ENCODE peak calls at places on chromosomes 6 and 20, in six cellular contexts. S is HepG2, O is H1, T is K562, H is GM12891, Z is GM12878. N is an unnamed sample.

GRCh38 chr6:30834643-30835042 is 49.7 kb upstream of the DDR1 start:
- DNase-seq in T (no peak), O (no peak), S (no peak), H (no peak), Z (no peak), N (no peak)

GRCh38 chr6:88662163-88662580 is 301.2 kb downstream of the RNGTT start:
- DNase-seq in H (no peak), O (no peak), S (peak; percentile 60), T (no peak), Z (peak; percentile 89), N (no peak)

GRCh38 chr20:51688600-51688999 is 79.6 kb downstream of the ATP9A start:
- DNase-seq in H (no peak), T (no peak), S (no peak), O (no peak), Z (no peak), N (no peak)

GRCh38 chr6:149014631-149015171 is 267.9 kb downstream of the UST start:
- DNase-seq in T (no peak), O (peak; percentile 80), H (no peak), Z (no peak), S (no peak), N (no peak)

GRCh38 chr20:50189681-50190250 is 864 bp upstream of the CEBPB start:
- DNase-seq in O (no peak), S (peak; percentile 79), T (peak; percentile 41), Z (no peak), H (no peak), N (no peak)

GRCh38 chr6:72650081-72650745 is 28.3 kb downstream of the KCNQ5 start:
- DNase-seq in T (no peak), S (no peak), H (no peak), O (no peak), Z (no peak), N (no peak)

GRCh38 chr6:73528897-73529296 is 8.1 kb upstream of the EEF1A1 start:
- DNase-seq in Z (no peak), T (peak; percentile 86), H (no peak), S (no peak), O (no peak), N (no peak)

GRCh38 chr20:59240006-59240405 is 60.4 kb upstream of the EDN3 start:
- DNase-seq in Z (no peak), H (no peak), O (no peak), S (no peak), T (no peak), N (no peak)

GRCh38 chr6:30883743-30884520 is at the start of gene DDR1:
- DNase-seq in S (peak; percentile 38), O (no peak), T (peak; percentile 93), H (peak; percentile 77), Z (no peak), N (peak; percentile 78)

GRCh38 chr20:25224941-25225340 is 22.9 kb upstream of the PYGB start:
- DNase-seq in T (no peak), Z (no peak), S (no peak), H (no peak), O (no peak), N (no peak)

GRCh38 chr6:119110601-119111548 is 32.4 kb upstream of the FAM184A start:
- DNase-seq in H (no peak), O (no peak), S (peak; percentile 69), Z (peak; percentile 28), T (peak; percentile 79), N (no peak)

GRCh38 chr6:56595490-56596122 is 47.1 kb downstream of the DST start:
- DNase-seq in O (no peak), S (peak; percentile 43), H (no peak), T (peak; percentile 67), Z (peak; percentile 31), N (no peak)

GRCh38 chr6:49923826-49924225 is 40.1 kb downstream of the DEFB114 start:
- DNase-seq in O (no peak), S (no peak), Z (no peak), H (no peak), T (peak; percentile 45), N (no peak)

DNA sequence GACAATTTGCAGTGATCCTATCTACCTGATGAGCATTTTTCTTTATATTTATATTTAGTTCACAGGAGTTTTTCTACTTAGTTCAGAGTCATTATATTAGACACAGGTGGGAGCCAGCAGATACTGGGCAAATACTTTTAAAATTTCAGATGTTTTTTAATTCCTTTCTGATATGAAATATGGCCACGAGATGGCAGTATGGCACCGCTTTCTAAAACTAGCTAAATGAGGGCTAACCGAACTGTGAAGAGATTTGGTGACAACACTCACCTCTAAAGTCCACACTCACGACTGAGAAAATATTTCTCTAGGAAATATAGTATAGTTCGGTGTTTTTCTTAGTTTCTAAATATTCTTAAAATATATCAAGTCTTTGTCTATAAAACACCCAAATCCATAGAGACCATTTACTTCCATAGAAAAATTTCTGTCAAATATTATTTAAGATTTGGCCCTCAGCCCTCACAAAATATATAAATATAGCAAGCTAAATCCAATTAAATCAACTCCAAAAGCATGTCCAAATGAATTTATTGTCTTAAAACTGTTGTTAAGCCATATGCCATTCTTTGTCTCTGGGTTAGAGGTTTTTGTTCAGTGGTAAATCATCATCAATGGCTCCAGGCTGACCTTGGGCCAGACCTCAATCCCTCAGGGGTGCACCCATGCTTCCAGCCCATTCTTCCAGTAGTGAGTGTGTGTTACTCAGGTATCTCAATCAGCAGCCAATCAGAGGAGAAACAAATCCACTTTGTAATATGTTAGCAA is 63.6 kb downstream of the HUS1B start:
- DNase-seq in S (peak; percentile 56), T (peak; percentile 81), Z (peak; percentile 13), H (no peak), O (no peak), N (no peak)
- TF ChIP-seq POLR2AphosphoS5 in S (no peak), T (no peak), Z (no peak), H (no peak), O (no peak), N (no peak)

GRCh38 chr6:11270030-11271027 is 37.9 kb upstream of the NEDD9 start:
- DNase-seq in T (no peak), H (no peak), O (no peak), Z (no peak), S (peak; percentile 72), N (no peak)
- TF ChIP-seq TAF1 in T (no peak), H (no peak), O (no peak), Z (no peak), S (no peak), N (no peak)

DNA sequence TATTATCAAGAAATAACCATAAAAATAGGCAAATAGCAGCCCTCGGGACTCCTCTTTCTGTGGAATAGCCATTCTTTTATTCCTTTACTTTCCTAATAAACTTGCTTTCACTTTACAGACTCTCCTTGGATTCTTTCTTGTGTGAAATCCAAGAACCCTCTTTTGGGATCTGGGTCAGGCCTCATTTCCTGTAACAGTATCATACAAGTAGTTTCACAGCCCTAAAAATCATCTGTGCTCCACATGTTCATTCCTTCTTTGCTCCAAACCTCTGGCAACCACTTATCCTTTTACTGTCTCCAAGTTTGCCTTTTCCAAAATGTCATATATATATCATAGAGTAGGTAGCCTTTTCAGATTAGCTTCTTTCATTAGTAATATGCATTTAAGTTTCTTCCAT is 13.5 kb upstream of the NT5E start:
- DNase-seq in T (no peak), O (no peak), H (no peak), Z (no peak), S (no peak), N (no peak)
- TF ChIP-seq POLR2AphosphoS5 in T (no peak), O (no peak), H (no peak), Z (no peak), S (no peak), N (no peak)

DNA sequence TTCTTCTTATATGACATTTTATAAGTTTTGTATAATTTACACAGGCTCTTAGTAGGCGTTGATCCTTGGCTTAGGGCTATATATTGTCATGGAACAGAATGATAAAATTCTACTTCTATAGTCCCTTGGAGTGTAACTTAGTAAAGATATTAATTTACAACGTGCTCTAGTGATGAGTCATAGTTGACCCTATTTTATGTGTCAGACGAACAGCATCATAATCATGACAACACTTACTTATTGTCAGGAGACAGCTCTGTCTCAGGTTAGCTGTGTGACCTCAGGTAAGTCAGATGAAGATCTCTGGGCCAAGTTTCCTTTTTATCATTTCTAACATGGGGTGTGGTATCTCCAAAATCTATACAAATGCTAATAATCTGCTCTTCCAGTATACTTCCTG is 473.5 kb downstream of the UTRN start:
- DNase-seq in S (no peak), T (no peak), O (no peak), H (no peak), Z (no peak), N (no peak)
- TF ChIP-seq TAF1 in S (no peak), T (no peak), O (no peak), H (no peak), Z (no peak), N (no peak)